ENCODE peak calls at places on chromosomes 6 and 20, in four cellular contexts. E is astrocyte of the cerebellum, N is upper lobe of right lung, A is heart right ventricle. V is an unnamed sample.

GRCh38 chr6:169618526-169619490 is 83.0 kb downstream of the WDR27 start:
- DNase-seq in E (peak), N (no peak), A (no peak), V (peak)

GRCh38 chr6:41560440-41561192 is 14.4 kb downstream of the FOXP4 start:
- DNase-seq in E (no peak), N (no peak), A (peak), V (no peak)

GRCh38 chr6:118372413-118372812 is 175.7 kb upstream of the PLN start:
- DNase-seq in E (no peak), N (no peak), A (peak), V (no peak)

GRCh38 chr20:31718952-31719643 is 3.6 kb downstream of the BCL2L1 start:
- DNase-seq in E (no peak), N (no peak), A (no peak), V (no peak)

GRCh38 chr6:170033666-170034065 is 257.2 kb downstream of the DLL1 start:
- DNase-seq in E (no peak), N (peak), A (no peak), V (no peak)

GRCh38 chr20:35246723-35247122 is 20.2 kb downstream of the MMP24 start:
- DNase-seq in E (no peak), N (no peak), A (no peak), V (no peak)

GRCh38 chr6:147108256-147108910 is 95.8 kb upstream of the STXBP5 start:
- DNase-seq in E (no peak), N (no peak), A (no peak), V (no peak)

GRCh38 chr6:105522626-105523322 is 119.9 kb upstream of the PREP start:
- DNase-seq in E (no peak), N (no peak), A (no peak), V (no peak)

DNA sequence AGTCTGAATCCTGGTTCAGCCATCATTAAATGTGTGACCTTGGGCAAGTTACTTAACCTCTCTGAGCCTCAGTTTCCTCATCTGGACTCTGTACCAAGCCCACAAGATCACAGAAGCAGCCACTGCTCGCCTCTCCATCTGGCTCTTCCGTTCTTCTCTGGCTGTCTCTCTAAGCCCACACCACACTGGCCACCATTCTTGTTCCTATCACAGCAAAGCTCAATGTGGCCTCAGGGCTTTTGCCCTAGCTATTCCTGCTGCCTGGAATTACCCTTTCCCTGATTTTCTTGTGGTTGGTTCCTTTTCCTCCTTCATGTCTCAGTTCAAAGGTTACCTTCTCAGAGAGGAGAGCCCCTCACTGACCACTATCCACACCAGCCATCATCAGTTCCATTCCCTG is 56.6 kb upstream of the PTPN1 start:
- DNase-seq in E (no peak), N (no peak), A (no peak), V (no peak)
- TF ChIP-seq CTCF in E (no peak), N (no peak), A (no peak), V (no peak)

DNA sequence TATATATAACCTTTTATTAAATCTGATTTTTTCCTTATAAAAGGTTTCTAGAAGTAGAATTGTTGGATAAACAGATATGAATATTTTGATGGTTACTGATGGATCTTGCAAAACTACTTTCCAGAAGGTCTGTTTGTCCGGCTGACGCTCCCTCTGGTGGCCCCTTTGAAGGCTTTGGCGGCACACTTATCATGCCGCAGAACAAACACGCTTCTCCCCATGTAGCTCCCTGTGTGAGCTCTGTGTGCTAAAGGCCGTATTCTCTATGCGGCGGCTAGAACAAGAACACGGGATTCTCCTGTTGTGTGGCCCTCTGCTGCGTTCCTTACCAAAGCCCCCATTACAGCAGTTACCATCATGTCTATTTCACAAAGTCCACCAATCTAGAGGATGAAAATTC is 30.0 kb downstream of the PPP1R3G start:
- DNase-seq in E (peak), N (no peak), A (peak), V (no peak)
- TF ChIP-seq CTCF in E (peak), N (peak), A (peak), V (peak)

GRCh38 chr20:24452498-24453133 is 16.8 kb upstream of the SYNDIG1 start:
- DNase-seq in E (no peak), N (no peak), A (no peak), V (no peak)
- TF ChIP-seq CTCF in E (no peak), N (no peak), A (no peak), V (no peak)

DNA sequence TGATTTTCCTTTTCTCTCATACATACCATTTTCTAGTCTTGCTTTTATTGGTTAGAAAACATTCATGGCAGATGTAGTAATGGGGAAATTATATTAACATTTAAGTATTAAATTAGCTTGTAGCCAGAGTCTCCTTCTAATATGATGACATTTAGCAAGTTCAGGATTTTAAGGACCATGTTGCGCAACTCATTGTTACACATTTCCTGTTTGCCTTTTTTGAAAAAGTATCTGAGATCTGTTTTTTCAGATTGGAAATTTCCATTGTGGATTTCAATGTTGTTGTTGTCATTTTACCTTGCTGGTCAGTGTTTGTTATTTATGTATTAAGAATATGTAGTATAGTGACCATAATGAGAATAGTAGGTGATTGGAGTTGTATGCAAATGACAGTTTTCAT is 38.7 kb downstream of the CDKAL1 start:
- DNase-seq in E (no peak), N (no peak), A (no peak), V (no peak)
- TF ChIP-seq CTCF in E (no peak), N (no peak), A (no peak), V (no peak)

V was measured in HFF-Myc.